ENCODE peak calls at places on chromosomes 3 and 15, in four cellular contexts. One of them, this sample, is unnamed.

GRCh38 chr3:147930417-147930816 is 521.3 kb downstream of the ZIC1 start:
- DNase-seq in MM.1S: no peak
- DNase-seq in uterus: no peak
- DNase-seq in DND-41: no peak
- DNase-seq in this sample: no peak

GRCh38 chr3:62414786-62415185 is 41.4 kb upstream of the FEZF2 start:
- DNase-seq in DND-41: no peak
- DNase-seq in uterus: no peak
- DNase-seq in MM.1S: no peak
- DNase-seq in this sample: no peak

GRCh38 chr15:80152896-80153876 is at the start of gene FAH:
- DNase-seq in uterus: no peak
- DNase-seq in MM.1S: peak
- DNase-seq in DND-41: peak
- DNase-seq in this sample: peak

GRCh38 chr3:148455098-148455497 is 242.6 kb upstream of the AGTR1 start:
- DNase-seq in uterus: no peak
- DNase-seq in DND-41: no peak
- DNase-seq in MM.1S: no peak
- DNase-seq in this sample: no peak

GRCh38 chr3:127079211-127079610 is 96.3 kb downstream of the PLXNA1 start:
- DNase-seq in DND-41: peak
- DNase-seq in uterus: no peak
- DNase-seq in MM.1S: no peak
- DNase-seq in this sample: no peak

GRCh38 chr3:76827647-76828273 is 212.1 kb upstream of the ROBO2 start:
- DNase-seq in DND-41: no peak
- DNase-seq in MM.1S: no peak
- DNase-seq in uterus: no peak
- DNase-seq in this sample: no peak

GRCh38 chr3:159380891-159381290 is 579.0 kb downstream of the MFSD1 start:
- DNase-seq in MM.1S: no peak
- DNase-seq in DND-41: no peak
- DNase-seq in uterus: no peak
- DNase-seq in this sample: no peak

GRCh38 chr3:39150803-39151631 is 2.4 kb downstream of the CSRNP1 start:
- DNase-seq in MM.1S: peak
- DNase-seq in DND-41: no peak
- DNase-seq in uterus: peak
- DNase-seq in this sample: peak

GRCh38 chr3:147960791-147961190 is 551.6 kb downstream of the ZIC1 start:
- DNase-seq in DND-41: no peak
- DNase-seq in uterus: no peak
- DNase-seq in MM.1S: no peak
- DNase-seq in this sample: no peak

GRCh38 chr3:125192190-125193035 is 20.1 kb downstream of the SLC12A8 start:
- DNase-seq in MM.1S: no peak
- DNase-seq in DND-41: no peak
- DNase-seq in uterus: no peak
- DNase-seq in this sample: no peak

GRCh38 chr3:155032918-155033317 is 47.2 kb upstream of the MME start:
- DNase-seq in uterus: no peak
- DNase-seq in DND-41: no peak
- DNase-seq in MM.1S: peak
- DNase-seq in this sample: no peak

GRCh38 chr15:56040081-56041035 is 46.9 kb upstream of the NEDD4 start:
- DNase-seq in uterus: peak
- DNase-seq in MM.1S: no peak
- DNase-seq in DND-41: no peak
- DNase-seq in this sample: no peak

GRCh38 chr15:91881551-91882297 is 28.2 kb downstream of the SLCO3A1 start:
- DNase-seq in MM.1S: no peak
- DNase-seq in DND-41: no peak
- DNase-seq in uterus: no peak
- DNase-seq in this sample: no peak

GRCh38 chr3:192494176-192494575 is 233.2 kb downstream of the FGF12 start:
- DNase-seq in MM.1S: no peak
- DNase-seq in DND-41: no peak
- DNase-seq in uterus: no peak
- DNase-seq in this sample: no peak

GRCh38 chr3:18559323-18559972 is 134.3 kb upstream of the SATB1 start:
- DNase-seq in DND-41: peak
- DNase-seq in uterus: no peak
- DNase-seq in MM.1S: peak
- DNase-seq in this sample: no peak

GRCh38 chr15:95278532-95279265 is 1047.3 kb downstream of the MCTP2 start:
- DNase-seq in MM.1S: no peak
- DNase-seq in uterus: no peak
- DNase-seq in DND-41: no peak
- DNase-seq in this sample: no peak

GRCh38 chr3:317012-317411 is 120.4 kb downstream of the CHL1 start:
- DNase-seq in DND-41: no peak
- DNase-seq in uterus: no peak
- DNase-seq in MM.1S: no peak
- DNase-seq in this sample: no peak

GRCh38 chr3:126476166-126476975 is 680 bp upstream of the ZXDC start:
- DNase-seq in DND-41: no peak
- DNase-seq in uterus: peak
- DNase-seq in MM.1S: no peak
- DNase-seq in this sample: peak

GRCh38 chr3:61936344-61936937 is 375.1 kb downstream of the PTPRG start:
- DNase-seq in uterus: no peak
- DNase-seq in MM.1S: peak
- DNase-seq in DND-41: peak
- DNase-seq in this sample: no peak

GRCh38 chr3:148077318-148077923 is 620.3 kb upstream of the AGTR1 start:
- DNase-seq in DND-41: no peak
- DNase-seq in uterus: no peak
- DNase-seq in MM.1S: peak
- DNase-seq in this sample: no peak

GRCh38 chr15:59548501-59549230 is 62.9 kb upstream of the GCNT3 start:
- DNase-seq in MM.1S: no peak
- DNase-seq in uterus: no peak
- DNase-seq in DND-41: no peak
- DNase-seq in this sample: no peak

GRCh38 chr3:97882975-97883598 is 61.3 kb downstream of the CRYBG3 start:
- DNase-seq in uterus: no peak
- DNase-seq in MM.1S: no peak
- DNase-seq in DND-41: peak
- DNase-seq in this sample: no peak

GRCh38 chr3:81788650-81789049 is 27.2 kb upstream of the GBE1 start:
- DNase-seq in uterus: no peak
- DNase-seq in DND-41: no peak
- DNase-seq in MM.1S: peak
- DNase-seq in this sample: no peak

GRCh38 chr3:176631175-176631574 is 566.1 kb downstream of the TBL1XR1 start:
- DNase-seq in MM.1S: no peak
- DNase-seq in uterus: no peak
- DNase-seq in DND-41: no peak
- DNase-seq in this sample: no peak

GRCh38 chr3:176633511-176633910 is 563.8 kb downstream of the TBL1XR1 start:
- DNase-seq in DND-41: no peak
- DNase-seq in uterus: no peak
- DNase-seq in MM.1S: no peak
- DNase-seq in this sample: no peak
- TF ChIP-seq CTCF in DND-41: no peak
- TF ChIP-seq CTCF in uterus: no peak
- TF ChIP-seq CTCF in MM.1S: no peak
- TF ChIP-seq CTCF in this sample: no peak

GRCh38 chr15:64009798-64010241 is 36.5 kb downstream of the DAPK2 start:
- DNase-seq in uterus: no peak
- DNase-seq in DND-41: no peak
- DNase-seq in MM.1S: no peak
- DNase-seq in this sample: no peak

GRCh38 chr15:64008177-64008576 is 38.1 kb downstream of the DAPK2 start:
- DNase-seq in MM.1S: no peak
- DNase-seq in DND-41: no peak
- DNase-seq in uterus: no peak
- DNase-seq in this sample: no peak

GRCh38 chr15:64013179-64014043 is 32.9 kb downstream of the DAPK2 start:
- DNase-seq in MM.1S: no peak
- DNase-seq in uterus: no peak
- DNase-seq in DND-41: no peak
- DNase-seq in this sample: no peak

GRCh38 chr15:64009241-64009640 is 37.0 kb downstream of the DAPK2 start:
- DNase-seq in DND-41: no peak
- DNase-seq in uterus: no peak
- DNase-seq in MM.1S: no peak
- DNase-seq in this sample: no peak

GRCh38 chr15:64010719-64011118 is 35.6 kb downstream of the DAPK2 start:
- DNase-seq in DND-41: peak
- DNase-seq in uterus: peak
- DNase-seq in MM.1S: no peak
- DNase-seq in this sample: peak
- TF ChIP-seq CTCF in DND-41: no peak
- TF ChIP-seq CTCF in uterus: no peak
- TF ChIP-seq CTCF in MM.1S: no peak
- TF ChIP-seq CTCF in this sample: no peak

DNA sequence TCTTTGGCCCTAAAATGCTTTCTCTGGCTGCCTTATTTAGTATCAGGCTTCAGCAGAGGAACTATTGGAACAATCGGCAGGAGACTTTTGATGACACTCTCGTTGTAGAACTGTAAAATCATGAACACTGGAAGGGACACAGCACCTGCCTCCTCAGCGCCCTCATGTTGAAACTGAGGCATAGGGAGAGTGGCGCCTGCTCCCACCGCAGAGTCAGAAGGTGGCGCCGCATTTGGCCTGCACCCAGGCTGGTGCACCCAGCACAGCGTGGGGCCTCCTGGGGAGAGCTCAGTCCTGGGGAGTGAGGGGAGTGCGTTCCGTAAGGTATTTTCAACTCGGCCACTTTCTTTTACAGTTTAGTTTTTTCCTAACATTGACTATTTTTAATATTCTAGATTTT is 78.2 kb upstream of the BLM start:
- DNase-seq in uterus: no peak
- DNase-seq in DND-41: no peak
- DNase-seq in MM.1S: no peak
- DNase-seq in this sample: no peak
- TF ChIP-seq CTCF in uterus: no peak
- TF ChIP-seq CTCF in DND-41: peak
- TF ChIP-seq CTCF in MM.1S: no peak
- TF ChIP-seq CTCF in this sample: no peak

DNA sequence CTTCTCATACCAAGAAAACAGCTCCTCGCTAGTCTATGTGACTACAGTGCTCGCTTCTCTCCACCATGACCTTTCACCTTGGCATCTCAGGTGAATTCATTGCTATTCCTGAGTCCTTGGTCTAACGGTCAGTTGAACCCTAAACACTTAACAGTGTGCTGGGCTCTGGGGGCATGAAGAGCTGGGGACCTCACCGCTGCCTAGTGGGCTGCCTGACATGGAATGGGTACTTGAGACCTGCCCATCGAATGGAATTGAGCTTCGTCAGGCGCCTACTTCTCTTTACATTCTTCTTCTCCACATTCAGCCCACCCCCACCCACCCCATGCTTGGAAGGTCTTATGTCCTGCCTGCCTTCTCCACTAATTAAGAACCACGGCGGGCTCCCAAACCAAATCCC is 22.1 kb downstream of the BOC start:
- DNase-seq in MM.1S: no peak
- DNase-seq in DND-41: no peak
- DNase-seq in uterus: no peak
- DNase-seq in this sample: no peak
- TF ChIP-seq CTCF in MM.1S: no peak
- TF ChIP-seq CTCF in DND-41: no peak
- TF ChIP-seq CTCF in uterus: no peak
- TF ChIP-seq CTCF in this sample: no peak

GRCh38 chr15:83065431-83065830 is 1.6 kb downstream of the BTBD1 start:
- DNase-seq in MM.1S: no peak
- DNase-seq in uterus: no peak
- DNase-seq in DND-41: no peak
- DNase-seq in this sample: no peak

GRCh38 chr15:83066761-83067637 is at the start of gene BTBD1:
- DNase-seq in DND-41: peak
- DNase-seq in uterus: peak
- DNase-seq in MM.1S: peak
- DNase-seq in this sample: peak

GRCh38 chr15:83068054-83068453 is 1.0 kb upstream of the BTBD1 start:
- DNase-seq in MM.1S: no peak
- DNase-seq in uterus: no peak
- DNase-seq in DND-41: no peak
- DNase-seq in this sample: no peak

GRCh38 chr15:83066034-83066760 is 855 bp downstream of the BTBD1 start:
- DNase-seq in uterus: peak
- DNase-seq in DND-41: no peak
- DNase-seq in MM.1S: no peak
- DNase-seq in this sample: no peak

GRCh38 chr15:83067638-83067962 is 548 bp upstream of the BTBD1 start:
- DNase-seq in uterus: no peak
- DNase-seq in DND-41: no peak
- DNase-seq in MM.1S: no peak
- DNase-seq in this sample: peak
- TF ChIP-seq CTCF in uterus: no peak
- TF ChIP-seq CTCF in DND-41: no peak
- TF ChIP-seq CTCF in MM.1S: no peak
- TF ChIP-seq CTCF in this sample: no peak

DNA sequence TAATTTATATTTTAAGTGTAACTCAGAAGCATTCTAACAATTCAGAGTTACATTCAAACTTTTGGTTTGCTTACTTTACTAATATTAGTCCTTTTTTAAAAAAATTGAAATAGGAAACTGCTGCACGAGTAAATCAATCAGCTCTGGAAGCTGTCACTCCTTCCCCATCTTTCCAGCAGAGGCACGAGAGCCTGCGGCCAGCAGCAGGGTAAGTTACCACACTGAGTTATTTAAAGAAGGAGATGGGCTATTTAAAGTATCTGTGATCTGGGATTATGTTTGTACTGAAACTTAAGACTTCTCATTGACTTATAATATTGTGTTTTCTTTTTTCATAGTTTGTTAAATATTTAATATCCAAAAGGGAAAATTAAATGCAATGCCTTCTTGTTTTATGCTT is 29.3 kb downstream of the APPL1 start:
- DNase-seq in DND-41: no peak
- DNase-seq in uterus: no peak
- DNase-seq in MM.1S: no peak
- DNase-seq in this sample: no peak
- TF ChIP-seq CTCF in DND-41: no peak
- TF ChIP-seq CTCF in uterus: no peak
- TF ChIP-seq CTCF in MM.1S: no peak
- TF ChIP-seq CTCF in this sample: no peak

DNA sequence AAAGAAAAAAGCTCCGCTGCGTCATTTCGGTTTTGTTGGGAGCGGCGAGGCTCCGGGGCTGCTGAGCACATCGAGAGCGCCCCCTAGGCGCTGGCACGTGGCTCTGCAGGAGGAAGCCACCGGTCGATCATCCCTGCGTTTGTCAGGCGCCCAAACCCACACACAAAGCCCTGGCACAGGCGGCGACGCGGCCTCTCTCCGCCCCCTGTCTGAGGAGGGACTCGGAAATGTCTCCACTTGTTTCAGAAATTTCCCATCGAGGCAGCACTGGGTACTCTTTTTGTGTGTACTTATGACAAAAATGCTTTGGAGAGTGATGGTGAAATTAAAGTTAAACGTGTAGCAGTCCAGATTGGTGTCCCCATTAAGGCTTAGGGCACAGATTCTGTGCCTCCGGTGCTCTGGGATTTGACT is 407.3 kb upstream of the ONECUT1 start:
- DNase-seq in DND-41: peak
- DNase-seq in MM.1S: peak
- DNase-seq in uterus: no peak
- DNase-seq in this sample: no peak
- TF ChIP-seq CTCF in DND-41: peak
- TF ChIP-seq CTCF in MM.1S: peak
- TF ChIP-seq CTCF in uterus: peak
- TF ChIP-seq CTCF in this sample: no peak

This sample was measured in activated B cell treated with CpG ODN at 0.5 μM for 24 hours.